ENCODE peak calls at places on chromosomes 7 and 10, in ten cellular contexts. G is RWPE1; I is RPMI8226; Q is GM12865; S is neural progenitor cell; V is sciatic nerve; K is activated effector memory CD4-positive, alpha-beta T cell treated with anti-CD3 and anti-CD28 coated beads, Interleukin-2, amount 50 U/mL, for 16 hours; R is effector CD8-positive, alpha-beta T cell; D is ELF-1; H is NCI-H774. Z is an unnamed sample.

GRCh38 chr10:127977368-127978009 is 70.6 kb downstream of the PTPRE start:
- DNase-seq in G (peak; percentile 59), I (no peak), Q (no peak), S (no peak), V (peak; percentile 79), K (peak; percentile 64), R (no peak), D (no peak), H (no peak), Z (peak; percentile 19)

GRCh38 chr10:69065406-69066361 is 22.2 kb upstream of the SRGN start:
- DNase-seq in G (no peak), I (no peak), Q (peak; percentile 88), S (no peak), V (no peak), K (peak; percentile 76), R (no peak), D (no peak), H (no peak), Z (peak; percentile 63)

GRCh38 chr10:59350558-59350957 is 11.8 kb downstream of the FAM13C start:
- DNase-seq in G (no peak), I (no peak), Q (no peak), S (no peak), V (no peak), K (no peak), R (no peak), D (no peak), H (no peak), Z (no peak)

GRCh38 chr7:46580756-46581155 is 659.7 kb upstream of the IGFBP3 start:
- DNase-seq in G (no peak), I (no peak), Q (no peak), S (no peak), V (no peak), K (no peak), R (no peak), D (no peak), H (no peak), Z (no peak)

GRCh38 chr10:122206471-122207065 is 64.5 kb upstream of the BTBD16 start:
- DNase-seq in G (peak; percentile 16), I (no peak), Q (no peak), S (no peak), V (no peak), K (no peak), R (no peak), D (no peak), H (no peak), Z (no peak)

GRCh38 chr10:100506596-100507356 is 12.9 kb downstream of the SEC31B start:
- DNase-seq in G (peak; percentile 70), I (no peak), Q (no peak), S (no peak), V (no peak), K (no peak), R (no peak), D (no peak), H (no peak), Z (peak; percentile 46)

GRCh38 chr7:91880413-91881241 is at the start of gene MTERF1:
- DNase-seq in G (peak; percentile 82), I (peak; percentile 98), Q (peak; percentile 96), S (peak; percentile 96), V (peak; percentile 95), K (peak; percentile 98), R (peak; percentile 86), D (peak; percentile 97), H (peak; percentile 92), Z (peak; percentile 97)

GRCh38 chr7:33814958-33815735 is 90.2 kb upstream of the BMPER start:
- DNase-seq in G (no peak), I (no peak), Q (no peak), S (no peak), V (no peak), K (no peak), R (no peak), D (no peak), H (no peak), Z (no peak)

GRCh38 chr7:98826811-98827231 is 43.0 kb downstream of the TMEM130 start:
- DNase-seq in G (no peak), I (peak; percentile 74), Q (no peak), S (no peak), V (no peak), K (no peak), R (no peak), D (peak; percentile 44), H (no peak), Z (no peak)

GRCh38 chr7:2856388-2857169 is 12.5 kb upstream of the GNA12 start:
- DNase-seq in G (no peak), I (no peak), Q (no peak), S (no peak), V (no peak), K (no peak), R (no peak), D (no peak), H (peak; percentile 33), Z (no peak)

GRCh38 chr10:34580643-34581042 is 234.5 kb downstream of the PARD3 start:
- DNase-seq in G (peak; percentile 59), I (no peak), Q (no peak), S (no peak), V (no peak), K (no peak), R (no peak), D (no peak), H (no peak), Z (no peak)

GRCh38 chr7:151744051-151744580 is 132.8 kb downstream of the PRKAG2 start:
- DNase-seq in G (no peak), I (no peak), Q (no peak), S (no peak), V (no peak), K (no peak), R (no peak), D (peak; percentile 1), H (no peak), Z (no peak)

GRCh38 chr10:47038881-47039557 is 127.8 kb downstream of the PTPN20 start:
- DNase-seq in G (no peak), I (no peak), Q (no peak), S (peak; percentile 29), V (peak; percentile 19), K (peak; percentile 27), R (no peak), D (peak; percentile 80), H (no peak), Z (no peak)

GRCh38 chr7:150988230-150989226 is 2.3 kb upstream of the NOS3 start:
- DNase-seq in G (peak; percentile 37), I (peak; percentile 68), Q (peak; percentile 40), S (peak; percentile 84), V (no peak), K (peak; percentile 88), R (peak; percentile 60), D (peak; percentile 90), H (peak; percentile 37), Z (peak; percentile 79)

GRCh38 chr7:24336461-24336860 is 52.5 kb downstream of the NPY start:
- DNase-seq in G (no peak), I (no peak), Q (peak; percentile 44), S (no peak), V (no peak), K (no peak), R (no peak), D (no peak), H (no peak), Z (peak; percentile 10)

GRCh38 chr10:132421377-132422168 is 24.6 kb downstream of the PWWP2B start:
- DNase-seq in G (peak; percentile 74), I (peak; percentile 76), Q (no peak), S (peak; percentile 30), V (peak; percentile 84), K (no peak), R (no peak), D (peak; percentile 61), H (no peak), Z (peak; percentile 56)

GRCh38 chr7:74051629-74052410 is 23.8 kb downstream of the ELN start:
- DNase-seq in G (peak; percentile 48), I (peak; percentile 88), Q (peak; percentile 51), S (peak; percentile 66), V (no peak), K (no peak), R (no peak), D (peak; percentile 89), H (no peak), Z (peak; percentile 31)